ENCODE peak calls at places on chromosomes 7 and 10, in nine cellular contexts. One of them, this sample, is unnamed.
A peak's percentile ranks its signal among the peaks of the same experiment; 100 is the strongest.

GRCh38 chr7:107971613-107972012 is 31.3 kb downstream of the LAMB1 start:
- DNase-seq in cardiac fibroblast: peak; percentile 81
- DNase-seq in NCI-H2171: no peak
- DNase-seq in neural crest cell: no peak
- DNase-seq in activated naive CD4-positive, alpha-beta T cell treated with anti-CD3 and anti-CD28 coated beads, Interleukin-2, amount 10 ng/mL, durations not matched to agents 7 days and 5 days: no peak
- DNase-seq in NCI-H2081: no peak
- DNase-seq in NCI-H1436: no peak
- DNase-seq in activated T-helper 1 cell treated with Interleukin-2 at 50 U/mL for 16 hours: no peak
- DNase-seq in CD4-positive, alpha-beta T cell: no peak
- DNase-seq in this sample: no peak

GRCh38 chr10:15072358-15072757 is 16.2 kb downstream of the ACBD7 start:
- DNase-seq in cardiac fibroblast: no peak
- DNase-seq in NCI-H2171: no peak
- DNase-seq in neural crest cell: no peak
- DNase-seq in activated naive CD4-positive, alpha-beta T cell treated with anti-CD3 and anti-CD28 coated beads, Interleukin-2, amount 10 ng/mL, durations not matched to agents 7 days and 5 days: no peak
- DNase-seq in NCI-H2081: no peak
- DNase-seq in NCI-H1436: no peak
- DNase-seq in activated T-helper 1 cell treated with Interleukin-2 at 50 U/mL for 16 hours: no peak
- DNase-seq in CD4-positive, alpha-beta T cell: no peak
- DNase-seq in this sample: no peak

GRCh38 chr7:66697451-66698438 is 42.8 kb upstream of the RABGEF1 start:
- DNase-seq in cardiac fibroblast: peak; percentile 60
- DNase-seq in NCI-H2171: peak; percentile 9
- DNase-seq in neural crest cell: no peak
- DNase-seq in activated naive CD4-positive, alpha-beta T cell treated with anti-CD3 and anti-CD28 coated beads, Interleukin-2, amount 10 ng/mL, durations not matched to agents 7 days and 5 days: no peak
- DNase-seq in NCI-H2081: no peak
- DNase-seq in NCI-H1436: no peak
- DNase-seq in activated T-helper 1 cell treated with Interleukin-2 at 50 U/mL for 16 hours: no peak
- DNase-seq in CD4-positive, alpha-beta T cell: no peak
- DNase-seq in this sample: no peak

GRCh38 chr10:124994573-124995473 is 52.9 kb downstream of the ZRANB1 start:
- DNase-seq in cardiac fibroblast: no peak
- DNase-seq in NCI-H2171: no peak
- DNase-seq in neural crest cell: no peak
- DNase-seq in activated naive CD4-positive, alpha-beta T cell treated with anti-CD3 and anti-CD28 coated beads, Interleukin-2, amount 10 ng/mL, durations not matched to agents 7 days and 5 days: no peak
- DNase-seq in NCI-H2081: no peak
- DNase-seq in NCI-H1436: no peak
- DNase-seq in activated T-helper 1 cell treated with Interleukin-2 at 50 U/mL for 16 hours: no peak
- DNase-seq in CD4-positive, alpha-beta T cell: no peak
- DNase-seq in this sample: no peak

GRCh38 chr10:8037941-8038894 is 16.3 kb upstream of the GATA3 start:
- DNase-seq in cardiac fibroblast: no peak
- DNase-seq in NCI-H2171: no peak
- DNase-seq in neural crest cell: no peak
- DNase-seq in activated naive CD4-positive, alpha-beta T cell treated with anti-CD3 and anti-CD28 coated beads, Interleukin-2, amount 10 ng/mL, durations not matched to agents 7 days and 5 days: no peak
- DNase-seq in NCI-H2081: no peak
- DNase-seq in NCI-H1436: no peak
- DNase-seq in activated T-helper 1 cell treated with Interleukin-2 at 50 U/mL for 16 hours: no peak
- DNase-seq in CD4-positive, alpha-beta T cell: no peak
- DNase-seq in this sample: no peak

GRCh38 chr10:68135362-68135761 is 26.1 kb downstream of the MYPN start:
- DNase-seq in cardiac fibroblast: peak; percentile 73
- DNase-seq in NCI-H2171: no peak
- DNase-seq in neural crest cell: no peak
- DNase-seq in activated naive CD4-positive, alpha-beta T cell treated with anti-CD3 and anti-CD28 coated beads, Interleukin-2, amount 10 ng/mL, durations not matched to agents 7 days and 5 days: no peak
- DNase-seq in NCI-H2081: no peak
- DNase-seq in NCI-H1436: no peak
- DNase-seq in activated T-helper 1 cell treated with Interleukin-2 at 50 U/mL for 16 hours: no peak
- DNase-seq in CD4-positive, alpha-beta T cell: no peak
- DNase-seq in this sample: no peak

GRCh38 chr10:5582736-5583135 is 58.0 kb downstream of the CALML3 start:
- DNase-seq in cardiac fibroblast: no peak
- DNase-seq in NCI-H2171: no peak
- DNase-seq in neural crest cell: no peak
- DNase-seq in activated naive CD4-positive, alpha-beta T cell treated with anti-CD3 and anti-CD28 coated beads, Interleukin-2, amount 10 ng/mL, durations not matched to agents 7 days and 5 days: no peak
- DNase-seq in NCI-H2081: no peak
- DNase-seq in NCI-H1436: no peak
- DNase-seq in activated T-helper 1 cell treated with Interleukin-2 at 50 U/mL for 16 hours: no peak
- DNase-seq in CD4-positive, alpha-beta T cell: no peak
- DNase-seq in this sample: no peak

GRCh38 chr10:49625411-49625810 is 11.6 kb downstream of the CHAT start:
- DNase-seq in cardiac fibroblast: no peak
- DNase-seq in NCI-H2171: no peak
- DNase-seq in neural crest cell: no peak
- DNase-seq in activated naive CD4-positive, alpha-beta T cell treated with anti-CD3 and anti-CD28 coated beads, Interleukin-2, amount 10 ng/mL, durations not matched to agents 7 days and 5 days: no peak
- DNase-seq in NCI-H2081: no peak
- DNase-seq in NCI-H1436: no peak
- DNase-seq in activated T-helper 1 cell treated with Interleukin-2 at 50 U/mL for 16 hours: no peak
- DNase-seq in CD4-positive, alpha-beta T cell: no peak
- DNase-seq in this sample: no peak

This sample was measured in T-helper 22 cell.